ENCODE peak calls at places on chromosomes 11 and 22, in five cellular contexts. P is HFF-Myc, H is B cell, K is Calu3, A is psoas muscle. R is an unnamed sample.
A peak's percentile ranks its signal among the peaks of the same experiment; 100 is the strongest.

GRCh38 chr11:117806906-117807305 is 9.9 kb upstream of the DSCAML1 start:
- DNase-seq in P (no peak), H (no peak), K (no peak), A (no peak), R (no peak)

GRCh38 chr11:72588656-72589410 is 85.4 kb downstream of the PDE2A start:
- DNase-seq in P (no peak), H (no peak), K (no peak), A (no peak), R (no peak)

GRCh38 chr11:46392421-46393230 is 1.1 kb upstream of the CHRM4 start:
- DNase-seq in P (no peak), H (peak; percentile 99), K (peak; percentile 89), A (peak; percentile 93), R (peak; percentile 97)

GRCh38 chr11:13038366-13038765 is 29.2 kb downstream of the RASSF10 start:
- DNase-seq in P (no peak), H (no peak), K (no peak), A (no peak), R (no peak)

GRCh38 chr11:133041928-133042890 is 490.1 kb downstream of the OPCML start:
- DNase-seq in P (no peak), H (no peak), K (no peak), A (no peak), R (no peak)

GRCh38 chr11:2384723-2385041 is 7.6 kb downstream of the CD81 start:
- DNase-seq in P (no peak), H (no peak), K (no peak), A (peak; percentile 40), R (no peak)

GRCh38 chr11:76803811-76804600 is 20.9 kb downstream of the TSKU start:
- DNase-seq in P (no peak), H (no peak), K (no peak), A (no peak), R (peak; percentile 9)

GRCh38 chr11:65864758-65865471 is 4.7 kb downstream of the MUS81 start:
- DNase-seq in P (no peak), H (no peak), K (no peak), A (peak; percentile 53), R (no peak)

GRCh38 chr11:112212710-112213109 is 13.5 kb upstream of the PTS start:
- DNase-seq in P (no peak), H (no peak), K (no peak), A (no peak), R (no peak)

GRCh38 chr11:116989184-116989583 is 109.0 kb downstream of the SIK3 start:
- DNase-seq in P (no peak), H (no peak), K (no peak), A (no peak), R (no peak)

GRCh38 chr11:64048042-64048854 is 12.5 kb downstream of the FLRT1 start:
- DNase-seq in P (no peak), H (no peak), K (no peak), A (no peak), R (no peak)

GRCh38 chr22:29606320-29606719 is 2.9 kb downstream of the NF2 start:
- DNase-seq in P (no peak), H (no peak), K (no peak), A (no peak), R (no peak)

GRCh38 chr11:57751676-57752253 is at the start of gene BTBD18:
- DNase-seq in P (no peak), H (peak; percentile 35), K (peak; percentile 54), A (no peak), R (peak; percentile 71)

GRCh38 chr11:121907379-121907778 is 208.6 kb downstream of the BLID start:
- DNase-seq in P (no peak), H (no peak), K (no peak), A (no peak), R (no peak)

GRCh38 chr11:55367674-55368073 is at the start of gene OR4A15:
- DNase-seq in P (no peak), H (no peak), K (no peak), A (no peak), R (no peak)

GRCh38 chr11:79493555-79494171 is 52.8 kb upstream of the TENM4 start:
- DNase-seq in P (peak; percentile 15), H (peak; percentile 77), K (peak; percentile 78), A (peak; percentile 77), R (peak; percentile 77)

GRCh38 chr11:134001101-134001500 is 44.3 kb upstream of the IGSF9B start:
- DNase-seq in P (no peak), H (no peak), K (no peak), A (no peak), R (no peak)

GRCh38 chr22:39224550-39224949 is 20.2 kb downstream of the PDGFB start:
- DNase-seq in P (no peak), H (no peak), K (no peak), A (peak; percentile 15), R (no peak)

GRCh38 chr11:130523609-130524008 is 75.2 kb downstream of the ADAMTS15 start:
- DNase-seq in P (no peak), H (no peak), K (no peak), A (peak; percentile 72), R (no peak)

GRCh38 chr11:64206457-64207246 is at the start of gene FERMT3:
- DNase-seq in P (no peak), H (peak; percentile 79), K (no peak), A (peak; percentile 77), R (peak; percentile 75)

GRCh38 chr22:37079668-37080171 is 28.2 kb downstream of the KCTD17 start:
- DNase-seq in P (no peak), H (no peak), K (no peak), A (no peak), R (no peak)

GRCh38 chr11:93524868-93525267 is 18.3 kb downstream of the SMCO4 start:
- DNase-seq in P (no peak), H (no peak), K (no peak), A (no peak), R (no peak)

GRCh38 chr11:27699926-27700350 is 317 bp downstream of the BDNF start:
- DNase-seq in P (no peak), H (peak; percentile 23), K (peak; percentile 24), A (peak; percentile 45), R (no peak)

GRCh38 chr11:119774180-119774763 is 45.3 kb upstream of the NECTIN1 start:
- DNase-seq in P (no peak), H (no peak), K (peak; percentile 7), A (peak; percentile 18), R (no peak)

GRCh38 chr22:19429950-19430889 is 1.3 kb downstream of the HIRA start:
- DNase-seq in P (no peak), H (peak; percentile 44), K (no peak), A (no peak), R (peak; percentile 41)

GRCh38 chr11:10670099-10670498 is 23.5 kb downstream of the IRAG1 start:
- DNase-seq in P (no peak), H (no peak), K (no peak), A (no peak), R (no peak)

GRCh38 chr11:59207988-59208432 is 4.7 kb downstream of the MPEG1 start:
- DNase-seq in P (no peak), H (peak; percentile 48), K (peak; percentile 34), A (no peak), R (peak; percentile 64)

GRCh38 chr11:12715941-12716340 is 41.7 kb downstream of the TEAD1 start:
- DNase-seq in P (no peak), H (no peak), K (no peak), A (no peak), R (no peak)

GRCh38 chr11:124867700-124868099 is 2.5 kb downstream of the ROBO3 start:
- DNase-seq in P (no peak), H (peak; percentile 65), K (no peak), A (no peak), R (peak; percentile 71)

GRCh38 chr11:35214792-35215193 is 75.8 kb downstream of the CD44 start:
- DNase-seq in P (peak; percentile 53), H (no peak), K (peak; percentile 19), A (no peak), R (no peak)

GRCh38 chr11:120489799-120490198 is 21.7 kb upstream of the GRIK4 start:
- DNase-seq in P (no peak), H (no peak), K (no peak), A (no peak), R (no peak)

DNA sequence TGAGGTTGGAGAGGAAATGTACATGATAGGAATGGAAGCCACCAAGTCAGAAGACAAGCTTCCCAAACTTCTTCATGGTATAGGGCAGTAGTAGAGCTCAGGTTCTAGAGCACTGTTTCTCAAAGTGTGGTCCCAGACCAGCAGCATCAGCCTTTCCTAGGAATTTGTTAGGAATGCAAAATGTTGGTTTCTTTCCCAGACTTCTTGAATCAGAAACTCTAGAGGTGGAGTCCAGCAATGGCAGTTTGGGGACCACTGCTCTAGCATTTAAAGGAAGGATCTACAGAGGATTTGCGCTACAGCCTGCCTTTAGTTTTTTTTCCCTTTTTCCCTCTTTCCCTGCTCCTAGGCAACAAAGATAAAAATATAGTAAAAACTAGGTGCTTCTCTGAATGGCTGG is 17.0 kb upstream of the MMP12 start:
- DNase-seq in P (no peak), H (no peak), K (no peak), A (no peak), R (no peak)
- TF ChIP-seq CTCF in P (no peak), H (no peak), K (no peak), A (no peak), R (no peak)

DNA sequence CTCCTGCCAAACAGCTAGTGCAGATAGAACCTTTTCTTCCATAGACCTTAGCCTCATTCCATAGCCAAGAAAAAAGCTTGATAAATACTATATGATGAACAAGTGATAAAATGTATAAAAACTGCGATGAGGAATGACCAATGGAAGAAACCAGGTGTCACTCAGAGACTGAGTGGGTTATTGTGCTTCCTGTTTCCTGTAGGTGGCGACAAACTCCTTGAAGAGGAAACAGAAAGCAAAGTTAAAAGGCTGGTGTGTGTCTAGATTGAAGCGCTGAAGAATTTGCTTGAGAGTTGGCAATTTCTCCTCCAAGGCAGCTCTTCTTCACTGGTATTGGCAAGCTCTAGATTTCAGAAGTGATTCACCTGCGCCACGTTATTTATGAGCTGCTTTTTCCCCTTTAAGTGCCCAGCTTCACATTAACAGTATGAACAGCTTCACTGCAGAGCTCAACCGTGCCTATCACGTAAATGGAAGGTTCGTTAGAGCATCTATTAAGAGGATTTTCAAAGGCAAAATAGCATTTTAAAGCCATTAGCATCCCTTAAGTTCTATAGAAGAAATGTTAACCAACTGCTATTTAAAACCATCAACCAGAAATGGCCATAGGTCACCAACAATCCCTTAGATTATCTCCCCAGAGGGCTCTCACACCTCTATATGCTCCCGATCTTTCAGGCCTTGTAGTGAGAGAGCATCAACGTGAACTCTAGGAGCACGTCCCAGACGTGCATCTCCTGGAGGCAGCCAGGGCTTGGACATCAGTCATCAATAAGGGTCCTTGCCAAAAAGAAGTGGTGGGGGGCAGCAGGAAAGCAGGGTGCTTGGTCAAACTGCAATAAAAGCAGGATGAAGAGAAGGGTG is 179.4 kb downstream of the CADM1 start:
- DNase-seq in P (peak; percentile 10), H (peak; percentile 10), K (peak; percentile 6), A (no peak), R (peak; percentile 38)
- TF ChIP-seq CTCF in P (peak; percentile 72), H (peak; percentile 61), K (peak; percentile 50), A (peak; percentile 84), R (peak; percentile 79)

GRCh38 chr11:17730608-17731462 is 3.7 kb upstream of the KCNC1 start:
- DNase-seq in P (peak; percentile 41), H (peak; percentile 80), K (peak; percentile 92), A (peak; percentile 94), R (peak; percentile 86)
- TF ChIP-seq CTCF in P (peak; percentile 85), H (peak; percentile 79), K (peak; percentile 83), A (peak; percentile 82), R (peak; percentile 90)

GRCh38 chr11:90912631-90913030 is 689.8 kb upstream of the CHORDC1 start:
- DNase-seq in P (no peak), H (no peak), K (no peak), A (no peak), R (no peak)

GRCh38 chr11:90913131-90913668 is 690.4 kb upstream of the CHORDC1 start:
- DNase-seq in P (no peak), H (no peak), K (no peak), A (no peak), R (no peak)

GRCh38 chr11:90911192-90911591 is 688.3 kb upstream of the CHORDC1 start:
- DNase-seq in P (no peak), H (no peak), K (no peak), A (no peak), R (no peak)

GRCh38 chr11:90908074-90908473 is 685.2 kb upstream of the CHORDC1 start:
- DNase-seq in P (no peak), H (no peak), K (no peak), A (no peak), R (no peak)
- TF ChIP-seq CTCF in P (no peak), H (no peak), K (no peak), A (no peak), R (no peak)